ENCODE peak calls at places on chromosomes 4 and X, in four cellular contexts. Z is NCI-H1694 treated with DMSO at 0.1 percent for 48 hours, K is lung, J is skeletal muscle cell. V is an unnamed sample.

GRCh38 chr4:151012836-151013235 is 2.2 kb downstream of the LRBA start:
- DNase-seq in Z (no peak), K (no peak), J (no peak), V (peak; percentile 13)

GRCh38 chrX:115030635-115031034 is 13.2 kb upstream of the IL13RA2 start:
- DNase-seq in Z (no peak), K (no peak), J (no peak), V (no peak)

GRCh38 chr4:4327652-4328121 is 37.6 kb downstream of the ZBTB49 start:
- DNase-seq in Z (no peak), K (no peak), J (no peak), V (no peak)

GRCh38 chr4:169070895-169071218 is 60.8 kb upstream of the CBR4 start:
- DNase-seq in Z (no peak), K (peak; percentile 42), J (no peak), V (no peak)

GRCh38 chr4:54016504-54016903 is 47.9 kb downstream of the CHIC2 start:
- DNase-seq in Z (no peak), K (no peak), J (no peak), V (no peak)

GRCh38 chr4:84565951-84566350 is 17.0 kb upstream of the CDS1 start:
- DNase-seq in Z (no peak), K (no peak), J (no peak), V (no peak)

GRCh38 chr4:170259631-170260153 is 169.9 kb upstream of the AADAT start:
- DNase-seq in Z (peak; percentile 76), K (peak; percentile 73), J (peak; percentile 72), V (peak; percentile 41)

GRCh38 chr4:47528651-47529050 is 43.6 kb downstream of the ATP10D start:
- DNase-seq in Z (no peak), K (no peak), J (peak; percentile 51), V (no peak)

GRCh38 chr4:55906999-55907398 is 41.7 kb upstream of the CEP135 start:
- DNase-seq in Z (no peak), K (no peak), J (no peak), V (no peak)

GRCh38 chrX:139287155-139287924 is 243.2 kb upstream of the F9 start:
- DNase-seq in Z (no peak), K (no peak), J (no peak), V (peak; percentile 41)

GRCh38 chrX:130264573-130264972 is 4.1 kb downstream of the ZNF280C start:
- DNase-seq in Z (no peak), K (no peak), J (no peak), V (no peak)

GRCh38 chrX:69165116-69165651 is at the start of gene PJA1:
- DNase-seq in Z (peak; percentile 54), K (peak; percentile 57), J (peak; percentile 31), V (peak; percentile 76)

GRCh38 chr4:48139688-48140087 is 5.6 kb upstream of the TXK start:
- DNase-seq in Z (no peak), K (no peak), J (no peak), V (peak; percentile 47)

GRCh38 chr4:1211951-1212545 is 36.9 kb downstream of the CTBP1 start:
- DNase-seq in Z (no peak), K (no peak), J (no peak), V (peak; percentile 80)

GRCh38 chrX:42524374-42524773 is 253.6 kb downstream of the PPP1R2C start:
- DNase-seq in Z (no peak), K (no peak), J (no peak), V (no peak)

GRCh38 chr4:173362666-173363065 is 8.1 kb upstream of the SAP30 start:
- DNase-seq in Z (no peak), K (no peak), J (no peak), V (no peak)

GRCh38 chr4:88522702-88523324 is 763 bp downstream of the PYURF start:
- DNase-seq in Z (no peak), K (no peak), J (no peak), V (peak; percentile 30)

GRCh38 chr4:153204247-153205027 is at the start of gene TRIM2:
- DNase-seq in Z (no peak), K (peak; percentile 79), J (peak; percentile 52), V (peak; percentile 84)

GRCh38 chr4:108203377-108203776 is 34.6 kb upstream of the LEF1 start:
- DNase-seq in Z (no peak), K (no peak), J (no peak), V (no peak)